ENCODE peak calls at places on chromosomes 2 and 18, in eight cellular contexts. R is tibial artery, L is uterus, X is pancreas, D is heart left ventricle, B is K562, J is transverse colon, Q is mammary epithelial cell. S is an unnamed sample. For H3K36me3, the result is how much of the 10 kb centered on the place peaks cover.

GRCh38 chr2:100285691-100286090 is 36.6 kb downstream of the LONRF2 start:
- DNase-seq in R (no peak), L (peak), X (peak), D (no peak), B (no peak), J (no peak), Q (no peak), S (no peak)

GRCh38 chr18:5895300-5895885 is at the start of gene TMEM200C:
- DNase-seq in R (no peak), L (no peak), X (no peak), D (peak), B (peak), J (no peak), Q (no peak), S (no peak)

GRCh38 chr2:217672472-217672871 is 330.3 kb downstream of the TNS1 start:
- DNase-seq in R (no peak), L (no peak), X (no peak), D (no peak), B (no peak), J (no peak), Q (no peak), S (no peak)

GRCh38 chr2:218081695-218082094 is 12.6 kb downstream of the RUFY4 start:
- DNase-seq in R (no peak), L (no peak), X (no peak), D (no peak), B (no peak), J (no peak), Q (no peak), S (no peak)

GRCh38 chr18:45253973-45254372 is 361.3 kb upstream of the SLC14A2 start:
- DNase-seq in R (no peak), L (no peak), X (no peak), D (no peak), B (no peak), J (no peak), Q (no peak), S (no peak)

GRCh38 chr18:49632588-49632987 is 70.7 kb downstream of the LIPG start:
- DNase-seq in R (peak), L (no peak), X (no peak), D (no peak), B (no peak), J (no peak), Q (no peak), S (no peak)

GRCh38 chr2:224126001-224126400 is 86.9 kb upstream of the SERPINE2 start:
- DNase-seq in R (no peak), L (no peak), X (no peak), D (peak), B (no peak), J (no peak), Q (no peak), S (no peak)

GRCh38 chr2:171669121-171669520 is 18.1 kb upstream of the DYNC1I2 start:
- DNase-seq in R (no peak), L (no peak), X (no peak), D (no peak), B (no peak), J (no peak), Q (no peak), S (no peak)

GRCh38 chr2:189022002-189022401 is 47.8 kb downstream of the COL3A1 start:
- DNase-seq in R (no peak), L (peak), X (no peak), D (no peak), B (no peak), J (no peak), Q (no peak), S (no peak)

GRCh38 chr18:39752351-39752750 is 2186.8 kb upstream of the CELF4 start:
- DNase-seq in R (no peak), L (no peak), X (no peak), D (no peak), B (no peak), J (no peak), Q (no peak), S (no peak)

GRCh38 chr2:133886735-133887675 is 318.7 kb upstream of the NCKAP5 start:
- DNase-seq in R (no peak), L (no peak), X (peak), D (peak), B (peak), J (peak), Q (peak), S (no peak)

GRCh38 chr18:62897153-62897552 is 181.8 kb downstream of the PHLPP1 start:
- DNase-seq in R (no peak), L (no peak), X (no peak), D (no peak), B (no peak), J (no peak), Q (peak), S (no peak)

GRCh38 chr18:73235491-73235890 is 367.7 kb upstream of the NETO1 start:
- DNase-seq in R (no peak), L (no peak), X (no peak), D (no peak), B (no peak), J (no peak), Q (peak), S (no peak)

GRCh38 chr2:24269270-24269669 is 91.1 kb downstream of the ITSN2 start:
- DNase-seq in R (no peak), L (no peak), X (no peak), D (no peak), B (no peak), J (no peak), Q (peak), S (no peak)

GRCh38 chr2:74585406-74586182 is 31.1 kb downstream of the DOK1 start:
- DNase-seq in R (no peak), L (no peak), X (no peak), D (peak), B (no peak), J (peak), Q (no peak), S (no peak)

GRCh38 chr2:231068525-231069222 is 12.0 kb downstream of the PSMD1 start:
- DNase-seq in R (no peak), L (no peak), X (no peak), D (no peak), B (peak), J (no peak), Q (peak), S (no peak)

GRCh38 chr2:231065966-231066365 is 9.3 kb downstream of the PSMD1 start:
- DNase-seq in R (no peak), L (no peak), X (no peak), D (no peak), B (no peak), J (no peak), Q (no peak), S (no peak)

DNA sequence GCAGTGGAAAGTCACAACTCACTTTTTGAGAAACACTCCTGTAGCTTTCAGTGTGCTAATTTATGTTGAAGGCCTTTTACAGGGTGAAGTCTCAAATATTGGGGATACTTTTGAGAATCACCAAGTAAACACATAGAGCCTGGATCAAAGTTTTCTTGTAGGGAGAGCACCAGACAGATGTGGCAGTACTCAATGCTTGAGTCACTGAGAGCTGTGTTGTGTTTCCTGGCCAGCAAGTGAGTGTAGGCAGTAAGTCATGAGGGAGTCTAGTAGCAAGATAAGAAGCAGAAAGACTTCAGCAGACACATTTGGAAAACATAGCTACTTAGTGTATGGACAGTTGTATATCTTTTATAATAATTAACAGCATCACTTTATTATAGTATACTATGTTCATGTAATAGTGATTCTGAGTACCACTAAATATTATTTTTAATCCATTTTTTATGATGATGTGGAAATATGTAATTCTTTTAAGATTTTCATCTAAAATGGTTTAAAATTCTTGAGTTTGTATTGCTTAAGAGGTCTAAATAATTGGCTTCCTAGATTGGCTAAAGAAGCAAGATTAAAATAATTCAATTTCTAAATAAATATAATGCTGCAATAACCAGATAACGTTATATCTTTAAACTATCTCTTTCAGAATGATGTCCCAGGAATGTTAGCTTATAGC is 12.8 kb downstream of the PSMD1 start:
- DNase-seq in R (no peak), L (no peak), X (no peak), D (no peak), B (no peak), J (no peak), Q (no peak), S (no peak)
- H3K36me3 ChIP-seq in R (half or more), L (under half), X (under half), D (under half), B (half or more), J (half or more), Q (half or more), S (under half)

DNA sequence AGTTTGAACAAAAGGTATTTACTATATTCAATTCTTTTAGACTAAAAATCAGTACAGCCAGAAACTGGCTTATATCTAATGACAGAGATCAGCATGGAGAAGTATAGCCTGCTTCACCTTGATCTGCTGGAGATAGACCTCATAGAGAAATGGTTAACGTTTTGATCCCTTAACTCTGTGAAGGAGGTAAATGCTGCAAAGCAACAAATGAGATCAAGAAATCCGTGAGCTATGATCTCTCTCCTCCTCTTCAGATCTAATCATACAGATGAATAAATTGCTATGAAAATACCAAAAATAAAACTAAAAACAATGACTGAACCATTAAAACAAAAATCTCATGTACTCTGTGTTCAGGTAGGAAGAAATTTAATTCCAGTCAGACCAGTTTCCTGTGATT is 42.8 kb downstream of the KLHL14 start:
- DNase-seq in R (no peak), L (no peak), X (no peak), D (no peak), B (no peak), J (no peak), Q (no peak), S (no peak)
- H3K4me3 ChIP-seq in R (peak), L (peak), X (peak), D (peak), B (no peak), J (peak), Q (peak), S (no peak)

GRCh38 chr2:213068681-213069359 is 82.6 kb downstream of the IKZF2 start:
- DNase-seq in R (no peak), L (no peak), X (no peak), D (no peak), B (no peak), J (no peak), Q (no peak), S (no peak)

GRCh38 chr2:213065583-213066444 is 85.6 kb downstream of the IKZF2 start:
- DNase-seq in R (no peak), L (no peak), X (no peak), D (peak), B (no peak), J (peak), Q (peak), S (no peak)

GRCh38 chr2:213066445-213066746 is 85.0 kb downstream of the IKZF2 start:
- DNase-seq in R (no peak), L (no peak), X (no peak), D (no peak), B (no peak), J (no peak), Q (no peak), S (no peak)

GRCh38 chr2:213067888-213068287 is 83.5 kb downstream of the IKZF2 start:
- DNase-seq in R (no peak), L (no peak), X (no peak), D (no peak), B (no peak), J (no peak), Q (peak), S (no peak)

GRCh38 chr2:213069531-213069930 is 81.9 kb downstream of the IKZF2 start:
- DNase-seq in R (no peak), L (no peak), X (no peak), D (no peak), B (no peak), J (no peak), Q (peak), S (no peak)
- TF ChIP-seq CTCF in R (no peak), L (no peak), X (no peak), D (no peak), B (no peak), J (no peak), Q (no peak), S (no peak)

DNA sequence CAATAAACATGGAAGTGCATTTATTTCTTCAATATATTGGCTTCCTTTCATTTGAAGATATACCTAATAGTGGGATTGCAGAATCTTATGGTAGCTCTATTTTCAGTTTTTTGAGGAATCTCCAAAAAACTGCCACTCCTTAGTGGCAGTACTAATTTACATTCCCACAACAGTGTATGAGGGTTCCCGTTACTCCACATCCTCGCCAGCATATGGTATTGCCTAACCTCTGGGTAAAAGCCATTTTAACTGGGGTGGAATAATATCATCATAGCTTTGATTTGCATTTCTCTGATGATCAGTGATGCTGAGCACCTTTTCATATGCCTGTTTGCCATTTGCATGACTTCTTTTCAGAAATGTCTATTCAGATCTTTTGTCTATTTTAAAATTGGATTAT is 472.0 kb upstream of the UBE2E3 start:
- DNase-seq in R (no peak), L (no peak), X (no peak), D (no peak), B (no peak), J (no peak), Q (no peak), S (no peak)
- H3K36me3 ChIP-seq in R (under half), L (under half), X (under half), D (under half), B (under half), J (under half), Q (under half), S (under half)

GRCh38 chr2:168913171-168913484 is 12.0 kb downstream of the G6PC2 start:
- DNase-seq in R (no peak), L (no peak), X (no peak), D (no peak), B (no peak), J (no peak), Q (no peak), S (no peak)
- H3K4me3 ChIP-seq in R (no peak), L (no peak), X (no peak), D (no peak), B (no peak), J (no peak), Q (peak), S (no peak)

GRCh38 chr2:215950009-215950408 is 63.3 kb downstream of the MREG start:
- DNase-seq in R (no peak), L (no peak), X (no peak), D (no peak), B (peak), J (no peak), Q (peak), S (peak)
- TF ChIP-seq CTCF in R (peak), L (no peak), X (no peak), D (no peak), B (peak), J (peak), Q (peak), S (peak)

GRCh38 chr2:2103320-2103719 is 227.8 kb downstream of the MYT1L start:
- DNase-seq in R (no peak), L (no peak), X (no peak), D (no peak), B (no peak), J (no peak), Q (no peak), S (no peak)
- H3K36me3 ChIP-seq in R (under half), L (under half), X (under half), D (under half), B (under half), J (under half), Q (under half), S (under half)

S was measured in GM06990.